ENCODE peak calls at places on chromosome 22, in ten cellular contexts. E is CD8-positive, alpha-beta T cell; T is EH; I is lower leg skin; S is mucosa of gallbladder; A is WTC11; V is trophoblast cell; J is K562; L is A549; R is iris pigment epithelial cell. P is an unnamed sample.

GRCh38 chr22:42901790-42902508 is 44.9 kb upstream of the ARFGAP3 start:
- DNase-seq in T (no peak), L (no peak), S (no peak), I (no peak), E (no peak), J (no peak), A (no peak), V (no peak), R (no peak), P (no peak)

GRCh38 chr22:47607486-47607885 is 845.0 kb downstream of the TBC1D22A start:
- DNase-seq in A (no peak), E (no peak), L (no peak), S (no peak), J (no peak), I (peak; percentile 50), T (no peak), R (no peak), V (no peak), P (no peak)

GRCh38 chr22:43297246-43298061 is 45.7 kb downstream of the SCUBE1 start:
- DNase-seq in L (no peak), S (no peak), T (no peak), I (no peak), A (no peak), J (no peak), R (no peak), V (no peak), E (no peak), P (no peak)

GRCh38 chr22:24542641-24543040 is 12.3 kb downstream of the GUCD1 start:
- DNase-seq in A (no peak), I (no peak), J (no peak), S (peak; percentile 82), E (no peak), R (no peak), T (no peak), L (no peak), V (no peak), P (no peak)

GRCh38 chr22:42684462-42685195 is 35.4 kb upstream of the CYB5R3 start:
- DNase-seq in J (no peak), L (no peak), I (no peak), A (no peak), V (no peak), R (peak; percentile 39), E (no peak), S (no peak), T (peak; percentile 62), P (no peak)

GRCh38 chr22:46767249-46767985 is 5.0 kb downstream of the TBC1D22A start:
- DNase-seq in A (no peak), V (no peak), L (no peak), I (no peak), E (no peak), T (no peak), R (no peak), J (no peak), S (no peak), P (no peak)

GRCh38 chr22:41825376-41825775 is 7.5 kb upstream of the SREBF2 start:
- DNase-seq in S (no peak), V (no peak), T (peak; percentile 37), I (no peak), J (peak; percentile 20), R (no peak), E (no peak), L (no peak), A (no peak), P (no peak)

GRCh38 chr22:35310556-35311550 is 11.2 kb downstream of the TOM1 start:
- DNase-seq in R (no peak), I (no peak), V (no peak), E (no peak), T (no peak), S (no peak), J (no peak), A (no peak), L (no peak), P (peak; percentile 80)

GRCh38 chr22:30459206-30460052 is 12.4 kb downstream of the SEC14L3 start:
- DNase-seq in A (peak; percentile 50), L (peak; percentile 12), T (peak; percentile 44), S (no peak), J (peak; percentile 41), I (no peak), R (no peak), V (no peak), E (no peak), P (no peak)

GRCh38 chr22:30270841-30271240 is 4.2 kb upstream of the OSM start:
- DNase-seq in V (peak; percentile 74), R (peak; percentile 69), T (peak; percentile 71), J (peak; percentile 33), L (no peak), I (peak; percentile 95), A (no peak), S (peak; percentile 74), E (no peak), P (peak; percentile 56)

GRCh38 chr22:42630211-42630610 is 10.2 kb downstream of the ATP5MGL start:
- DNase-seq in V (no peak), I (no peak), E (no peak), S (no peak), R (no peak), J (no peak), T (no peak), L (no peak), A (no peak), P (no peak)

GRCh38 chr22:30328466-30329049 is 1.8 kb upstream of the TBC1D10A start:
- DNase-seq in E (no peak), L (no peak), V (peak; percentile 82), J (no peak), A (no peak), T (peak; percentile 67), I (no peak), S (no peak), R (no peak), P (no peak)

GRCh38 chr22:22026157-22026831 is 43.7 kb upstream of the TOP3B start:
- DNase-seq in S (no peak), A (no peak), J (no peak), T (no peak), R (no peak), I (no peak), E (no peak), L (no peak), V (no peak), P (no peak)

GRCh38 chr22:37428649-37429586 is 1.6 kb upstream of the ELFN2 start:
- DNase-seq in I (no peak), J (peak; percentile 56), E (peak; percentile 47), A (peak; percentile 81), V (no peak), R (peak; percentile 38), S (peak; percentile 31), L (peak; percentile 53), T (peak; percentile 56), P (peak; percentile 45)

GRCh38 chr22:49855491-49855911 is 1.9 kb downstream of the ZBED4 start:
- DNase-seq in I (no peak), L (no peak), J (no peak), R (peak; percentile 40), A (no peak), S (no peak), E (no peak), T (peak; percentile 44), V (no peak), P (peak; percentile 59)

GRCh38 chr22:50139843-50140415 is 30.6 kb upstream of the PANX2 start:
- DNase-seq in L (no peak), J (no peak), E (no peak), T (no peak), R (no peak), V (no peak), S (no peak), A (no peak), I (peak; percentile 78), P (no peak)

GRCh38 chr22:29072193-29072978 is 449 bp upstream of the KREMEN1 start:
- DNase-seq in J (peak; percentile 94), L (peak; percentile 72), V (peak; percentile 96), T (peak; percentile 71), I (peak; percentile 97), R (peak; percentile 66), S (peak; percentile 90), E (peak; percentile 73), A (peak; percentile 99), P (peak; percentile 98)

GRCh38 chr22:46723882-46724281 is 14.2 kb downstream of the CERK start:
- DNase-seq in S (no peak), J (no peak), R (no peak), E (no peak), L (no peak), V (no peak), A (no peak), I (no peak), T (no peak), P (no peak)

GRCh38 chr22:50082197-50082715 is 3.0 kb downstream of the MLC1 start:
- DNase-seq in A (no peak), T (no peak), L (no peak), V (no peak), E (no peak), S (no peak), I (no peak), J (no peak), R (no peak), P (no peak)

GRCh38 chr22:32880906-32881596 is 79.5 kb downstream of the TIMP3 start:
- DNase-seq in T (peak; percentile 53), L (no peak), V (no peak), J (peak; percentile 87), I (no peak), R (peak; percentile 58), E (no peak), S (peak; percentile 68), A (no peak), P (peak; percentile 56)

GRCh38 chr22:28025333-28025732 is 106.3 kb upstream of the PITPNB start:
- DNase-seq in S (no peak), E (no peak), I (peak; percentile 76), A (no peak), L (no peak), J (peak; percentile 21), R (no peak), V (no peak), T (no peak), P (peak; percentile 2)

GRCh38 chr22:38943181-38943580 is 14.2 kb upstream of the APOBEC3A start:
- DNase-seq in T (no peak), J (no peak), L (no peak), I (no peak), A (no peak), V (no peak), S (no peak), E (no peak), R (no peak), P (no peak)

GRCh38 chr22:30208631-30209603 is 37.6 kb downstream of the LIF start:
- DNase-seq in R (peak; percentile 87), J (peak; percentile 85), E (no peak), L (peak; percentile 71), T (peak; percentile 91), A (no peak), I (peak; percentile 91), V (peak; percentile 14), S (peak; percentile 85), P (peak; percentile 40)

P was measured in colonic mucosa.